ENCODE peak calls at places on chromosomes 2 and 18, in ten cellular contexts. N is heart right ventricle, V is retina, C is SK-N-SH, H is EL, R is cardiac muscle cell, T is NCI-H1092 treated with DMSO at 0.1 percent for 48 hours, Q is fibroblast of lung, D is left ventricle myocardium superior, A is SIG-M5. J is an unnamed sample.

GRCh38 chr2:27489118-27489497 is 435 bp downstream of the IFT172 start:
- DNase-seq in H (peak), V (no peak), C (peak), T (peak), A (no peak), D (no peak), Q (peak), N (no peak), R (peak), J (no peak)

GRCh38 chr2:134692461-134692860 is 26.3 kb downstream of the TMEM163 start:
- DNase-seq in Q (no peak), R (no peak), T (no peak), H (no peak), A (no peak), C (no peak), N (no peak), D (no peak), V (no peak), J (no peak)

GRCh38 chr18:70641156-70641775 is 352.4 kb downstream of the SOCS6 start:
- DNase-seq in H (no peak), R (no peak), N (no peak), T (no peak), Q (no peak), A (no peak), D (no peak), V (peak), C (no peak), J (no peak)

GRCh38 chr2:119432882-119433522 is 1.3 kb downstream of the TMEM37 start:
- DNase-seq in Q (no peak), V (no peak), H (no peak), N (no peak), T (no peak), R (no peak), C (no peak), A (no peak), D (no peak), J (no peak)

GRCh38 chr2:608297-608696 is 68.9 kb downstream of the TMEM18 start:
- DNase-seq in V (no peak), A (no peak), H (no peak), C (peak), R (no peak), N (no peak), T (no peak), Q (no peak), D (no peak), J (no peak)

GRCh38 chr18:27954226-27954625 is 222.7 kb downstream of the CDH2 start:
- DNase-seq in R (no peak), C (no peak), V (no peak), H (peak), N (no peak), A (no peak), D (no peak), T (no peak), Q (peak), J (no peak)

GRCh38 chr18:50034029-50034428 is 160.9 kb downstream of the MYO5B start:
- DNase-seq in V (no peak), R (no peak), D (no peak), A (no peak), Q (no peak), T (no peak), N (no peak), H (no peak), C (no peak), J (no peak)

GRCh38 chr18:25873833-25874232 is 216.6 kb downstream of the SS18 start:
- DNase-seq in Q (peak), A (no peak), H (peak), V (no peak), R (no peak), N (no peak), D (no peak), C (no peak), T (no peak), J (no peak)

GRCh38 chr18:12638634-12639124 is 19.2 kb downstream of the SPIRE1 start:
- DNase-seq in V (no peak), R (no peak), Q (no peak), T (no peak), A (no peak), H (no peak), D (no peak), N (no peak), C (no peak), J (no peak)

GRCh38 chr2:33073018-33073417 is 126.3 kb downstream of the LTBP1 start:
- DNase-seq in T (no peak), C (no peak), A (no peak), Q (peak), D (no peak), N (no peak), V (no peak), H (peak), R (no peak), J (no peak)

GRCh38 chr18:5874336-5874735 is 21.0 kb downstream of the TMEM200C start:
- DNase-seq in T (no peak), D (no peak), A (no peak), N (no peak), H (no peak), V (no peak), R (no peak), C (no peak), Q (no peak), J (no peak)

GRCh38 chr2:13996527-13996926 is 636.0 kb upstream of the LRATD1 start:
- DNase-seq in A (no peak), R (no peak), C (no peak), H (no peak), V (no peak), D (no peak), Q (peak), N (no peak), T (no peak), J (no peak)

GRCh38 chr2:15241208-15241607 is 319.9 kb downstream of the NBAS start:
- DNase-seq in H (no peak), V (no peak), C (no peak), D (no peak), T (no peak), A (no peak), Q (no peak), R (no peak), N (no peak), J (no peak)

GRCh38 chr2:99938250-99938649 is 204.1 kb downstream of the AFF3 start:
- DNase-seq in R (no peak), V (no peak), D (no peak), T (no peak), C (no peak), N (no peak), Q (no peak), A (no peak), H (no peak), J (no peak)

GRCh38 chr2:118634876-118635275 is 212.6 kb downstream of the EN1 start:
- DNase-seq in N (no peak), V (no peak), H (no peak), T (no peak), A (no peak), C (no peak), R (no peak), D (no peak), Q (no peak), J (no peak)

GRCh38 chr2:205745661-205746407 is 63.5 kb downstream of the NRP2 start:
- DNase-seq in C (peak), Q (no peak), D (no peak), A (no peak), H (no peak), R (no peak), T (no peak), V (no peak), N (no peak), J (no peak)

GRCh38 chr18:45621068-45621511 is 5.8 kb downstream of the SLC14A2 start:
- DNase-seq in Q (peak), T (peak), C (peak), R (peak), N (peak), D (peak), V (peak), H (peak), A (no peak), J (no peak)

GRCh38 chr2:86304416-86304815 is 33.0 kb downstream of the REEP1 start:
- DNase-seq in A (no peak), C (no peak), R (no peak), N (no peak), V (no peak), T (no peak), H (no peak), Q (no peak), D (no peak), J (no peak)

GRCh38 chr2:206127656-206128055 is 31.6 kb downstream of the NDUFS1 start:
- DNase-seq in T (no peak), H (peak), N (no peak), C (no peak), A (no peak), D (no peak), V (no peak), R (no peak), Q (no peak), J (no peak)

GRCh38 chr18:30465131-30465530 is 577.4 kb downstream of the DSC3 start:
- DNase-seq in H (no peak), R (no peak), A (no peak), N (no peak), T (no peak), V (no peak), C (no peak), D (no peak), Q (no peak), J (no peak)